ENCODE peak calls at places on chromosome 2, in ten cellular contexts. T is foreskin fibroblast, H is right atrium auricular region, W is AG04450, Q is brain microvascular endothelial cell, C is kidney, I is lower lobe of right lung, E is ovary, N is fibroblast of pulmonary artery, Z is PC-3. O is an unnamed sample.

GRCh38 chr2:88626171-88627054 is 851 bp downstream of the EIF2AK3 start:
- DNase-seq in T (no peak), N (no peak), W (no peak), C (peak), I (peak), E (peak), Q (no peak), Z (peak), H (no peak), O (peak)

GRCh38 chr2:172889767-172890430 is 154.3 kb downstream of the RAPGEF4 start:
- DNase-seq in W (no peak), Z (no peak), C (no peak), T (no peak), H (no peak), E (no peak), N (no peak), I (no peak), Q (no peak), O (no peak)

GRCh38 chr2:127079358-127079920 is 27.5 kb downstream of the BIN1 start:
- DNase-seq in I (no peak), E (no peak), H (no peak), Q (no peak), T (no peak), W (no peak), N (no peak), C (no peak), Z (no peak), O (no peak)

GRCh38 chr2:16218651-16219050 is 278.3 kb downstream of the MYCN start:
- DNase-seq in H (no peak), Z (no peak), W (no peak), T (no peak), N (no peak), I (no peak), C (no peak), E (no peak), Q (no peak), O (no peak)

GRCh38 chr2:128371248-128371630 is 52.6 kb upstream of the HS6ST1 start:
- DNase-seq in H (no peak), T (no peak), N (no peak), E (no peak), I (no peak), Q (no peak), C (peak), Z (no peak), W (no peak), O (no peak)

GRCh38 chr2:236240228-236240990 is 23.8 kb downstream of the ASB18 start:
- DNase-seq in Z (no peak), T (no peak), N (no peak), H (no peak), I (no peak), Q (peak), W (no peak), E (no peak), C (no peak), O (no peak)

GRCh38 chr2:91477731-91478672 is 2786.5 kb downstream of the RPIA start:
- DNase-seq in C (peak), Q (no peak), W (no peak), I (peak), H (peak), Z (peak), E (peak), T (no peak), N (no peak), O (peak)

GRCh38 chr2:64019975-64020281 is 700 bp upstream of the VPS54 start:
- DNase-seq in E (no peak), C (no peak), W (no peak), H (no peak), Z (peak), T (no peak), I (no peak), Q (no peak), N (no peak), O (no peak)

GRCh38 chr2:54559593-54560145 is 103.5 kb downstream of the SPTBN1 start:
- DNase-seq in Z (peak), T (peak), Q (peak), I (no peak), H (peak), W (no peak), C (no peak), N (peak), E (no peak), O (peak)

GRCh38 chr2:199019898-199020507 is 437.7 kb downstream of the SATB2 start:
- DNase-seq in I (no peak), C (no peak), N (peak), Z (peak), H (no peak), E (no peak), W (peak), T (peak), Q (peak), O (peak)

GRCh38 chr2:136305517-136306192 is 187.7 kb upstream of the CXCR4 start:
- DNase-seq in T (no peak), W (no peak), C (no peak), E (no peak), H (no peak), N (no peak), Q (no peak), I (no peak), Z (no peak), O (no peak)

GRCh38 chr2:215435261-215435808 is 533 bp downstream of the FN1 start:
- DNase-seq in N (peak), Q (no peak), H (no peak), E (no peak), T (no peak), Z (peak), I (peak), W (no peak), C (peak), O (no peak)

GRCh38 chr2:120914839-120915521 is 179.3 kb downstream of the GLI2 start:
- DNase-seq in H (peak), E (peak), W (peak), I (peak), C (peak), Q (peak), T (peak), N (peak), Z (peak), O (peak)

GRCh38 chr2:196459539-196459938 is 180.0 kb upstream of the CCDC150 start:
- DNase-seq in E (no peak), H (no peak), C (no peak), I (no peak), W (no peak), Z (peak), Q (peak), T (no peak), N (peak), O (peak)

GRCh38 chr2:176687350-176687749 is 418.1 kb downstream of the MTX2 start:
- DNase-seq in Z (no peak), C (no peak), T (no peak), E (no peak), H (no peak), Q (no peak), I (no peak), W (no peak), N (no peak), O (no peak)

GRCh38 chr2:137183206-137183605 is 417.9 kb downstream of the THSD7B start:
- DNase-seq in C (no peak), H (no peak), I (no peak), T (no peak), W (no peak), Z (no peak), Q (no peak), N (no peak), E (no peak), O (no peak)

GRCh38 chr2:152598975-152599724 is 118.1 kb downstream of the PRPF40A start:
- DNase-seq in N (no peak), T (peak), W (no peak), E (no peak), Z (peak), C (no peak), Q (no peak), H (no peak), I (no peak), O (no peak)

GRCh38 chr2:127841466-127842178 is 16.3 kb downstream of the POLR2D start:
- DNase-seq in N (no peak), Q (no peak), E (no peak), W (no peak), T (no peak), I (no peak), H (no peak), Z (no peak), C (no peak), O (no peak)

GRCh38 chr2:120589782-120590608 is 145.7 kb upstream of the GLI2 start:
- DNase-seq in H (no peak), C (peak), Z (peak), Q (peak), E (no peak), W (peak), T (peak), N (peak), I (no peak), O (peak)

GRCh38 chr2:189249171-189249570 is 69.6 kb upstream of the COL5A2 start:
- DNase-seq in W (peak), Q (no peak), I (no peak), H (no peak), E (no peak), N (peak), Z (peak), C (no peak), T (peak), O (peak)

GRCh38 chr2:49251766-49252165 is 97.5 kb upstream of the FSHR start:
- DNase-seq in E (no peak), T (peak), Z (no peak), Q (peak), H (no peak), C (no peak), W (peak), I (no peak), N (peak), O (peak)

GRCh38 chr2:144128104-144128746 is 391.7 kb downstream of the ZEB2 start:
- DNase-seq in T (no peak), W (no peak), N (no peak), Q (no peak), H (no peak), Z (no peak), I (no peak), C (no peak), E (no peak), O (no peak)

GRCh38 chr2:33660416-33661118 is 61.5 kb upstream of the FAM98A start:
- DNase-seq in H (no peak), I (no peak), T (no peak), W (no peak), N (no peak), Z (peak), Q (no peak), C (no peak), E (no peak), O (no peak)

GRCh38 chr2:8481463-8482009 is 200.3 kb upstream of the ID2 start:
- DNase-seq in E (peak), C (no peak), Z (peak), I (no peak), W (no peak), H (no peak), N (no peak), T (no peak), Q (no peak), O (no peak)

GRCh38 chr2:100957971-100958653 is 44.0 kb upstream of the RPL31 start:
- DNase-seq in C (no peak), Q (no peak), W (peak), Z (peak), E (no peak), N (peak), I (no peak), T (peak), H (peak), O (peak)

GRCh38 chr2:240134956-240135520 is 1.1 kb downstream of the COPS9 start:
- DNase-seq in N (no peak), C (peak), H (no peak), Q (no peak), I (peak), Z (no peak), E (no peak), T (no peak), W (no peak), O (no peak)

GRCh38 chr2:240646061-240646899 is 21.0 kb downstream of the GPR35 start:
- DNase-seq in H (peak), W (no peak), T (no peak), I (no peak), N (no peak), C (peak), Q (no peak), Z (no peak), E (no peak), O (no peak)

GRCh38 chr2:215136669-215137328 is 1.6 kb downstream of the ABCA12 start:
- DNase-seq in Z (peak), W (no peak), N (peak), I (no peak), C (no peak), E (no peak), T (no peak), H (no peak), Q (peak), O (peak)

GRCh38 chr2:97731274-97732050 is 18.1 kb downstream of the ZAP70 start:
- DNase-seq in T (no peak), H (no peak), N (no peak), W (no peak), E (no peak), I (no peak), Z (no peak), C (no peak), Q (no peak), O (no peak)

GRCh38 chr2:75053484-75054112 is 95.2 kb downstream of the POLE4 start:
- DNase-seq in H (no peak), Q (peak), C (no peak), I (no peak), N (peak), E (no peak), T (no peak), Z (peak), W (no peak), O (peak)

GRCh38 chr2:30358822-30359221 is 88.2 kb upstream of the LCLAT1 start:
- DNase-seq in E (no peak), W (no peak), N (no peak), C (no peak), T (no peak), I (no peak), Z (no peak), Q (no peak), H (no peak), O (no peak)

GRCh38 chr2:196170202-196170680 is 1.1 kb downstream of the STK17B start:
- DNase-seq in C (no peak), H (no peak), N (peak), W (peak), Q (peak), E (no peak), I (peak), Z (peak), T (no peak), O (peak)

GRCh38 chr2:8388779-8389178 is 293.1 kb upstream of the ID2 start:
- DNase-seq in E (no peak), I (no peak), C (no peak), T (no peak), N (no peak), Z (no peak), H (no peak), W (no peak), Q (no peak), O (no peak)

GRCh38 chr2:207315131-207315530 is 149.4 kb upstream of the KLF7 start:
- DNase-seq in N (peak), I (no peak), Z (peak), Q (no peak), E (no peak), W (no peak), H (no peak), T (no peak), C (no peak), O (peak)

GRCh38 chr2:207312006-207312356 is 146.2 kb upstream of the KLF7 start:
- DNase-seq in E (no peak), H (no peak), Z (no peak), N (no peak), Q (no peak), W (no peak), I (no peak), C (no peak), T (no peak), O (no peak)

GRCh38 chr2:207308519-207309224 is 142.9 kb upstream of the KLF7 start:
- DNase-seq in Q (no peak), W (no peak), Z (no peak), E (no peak), N (peak), T (no peak), I (no peak), H (no peak), C (no peak), O (no peak)

GRCh38 chr2:207313947-207314346 is 148.2 kb upstream of the KLF7 start:
- DNase-seq in Q (no peak), W (no peak), E (no peak), N (no peak), H (no peak), T (no peak), C (no peak), Z (no peak), I (no peak), O (no peak)

GRCh38 chr2:207311316-207312005 is 145.7 kb upstream of the KLF7 start:
- DNase-seq in W (peak), I (peak), C (no peak), E (no peak), N (peak), Z (peak), Q (peak), H (peak), T (peak), O (peak)
- TF ChIP-seq CTCF in W (peak), I (peak), C (no peak), E (no peak), N (peak), Z (peak), Q (peak), H (no peak), T (peak), O (peak)

GRCh38 chr2:231785413-231785812 is 832 bp upstream of the COPS7B start:
- DNase-seq in W (no peak), Z (no peak), E (no peak), C (no peak), I (no peak), H (no peak), Q (no peak), N (no peak), T (no peak), O (no peak)
- H3K4me3 ChIP-seq in W (no peak), Z (peak), E (no peak), C (no peak), I (no peak), H (no peak), Q (no peak), N (no peak), T (no peak), O (no peak)

GRCh38 chr2:42117923-42118758 is 51.0 kb upstream of the EML4 start:
- DNase-seq in C (no peak), W (no peak), E (no peak), T (peak), Z (peak), Q (peak), I (no peak), H (no peak), N (peak), O (peak)
- TF ChIP-seq CTCF in C (no peak), W (no peak), E (no peak), T (no peak), Z (no peak), Q (no peak), I (no peak), H (no peak), N (no peak), O (no peak)

GRCh38 chr2:37982147-37982582 is 57.1 kb downstream of the RMDN2 start:
- DNase-seq in N (peak), C (no peak), T (peak), H (peak), I (peak), E (peak), Q (peak), W (no peak), Z (peak), O (peak)
- H3K4me3 ChIP-seq in N (peak), C (peak), T (no peak), H (peak), I (peak), E (peak), Q (peak), W (no peak), Z (no peak), O (no peak)

GRCh38 chr2:218322756-218323525 is 30.6 kb upstream of the TMBIM1 start:
- DNase-seq in I (peak), Z (peak), E (peak), T (peak), C (peak), N (peak), Q (peak), W (peak), H (peak), O (peak)
- TF ChIP-seq CTCF in I (no peak), Z (no peak), E (no peak), T (no peak), C (no peak), N (no peak), Q (no peak), W (no peak), H (no peak), O (no peak)

GRCh38 chr2:104432401-104432800 is 421.5 kb upstream of the POU3F3 start:
- DNase-seq in E (no peak), Q (no peak), Z (no peak), W (no peak), I (no peak), C (no peak), H (no peak), N (no peak), T (no peak), O (no peak)
- H3K4me3 ChIP-seq in E (no peak), Q (no peak), Z (no peak), W (no peak), I (no peak), C (no peak), H (no peak), N (no peak), T (no peak), O (no peak)

GRCh38 chr2:226355600-226355999 is 444.0 kb downstream of the IRS1 start:
- DNase-seq in Q (no peak), T (no peak), E (no peak), H (no peak), I (no peak), N (no peak), C (no peak), Z (no peak), W (no peak), O (no peak)
- TF ChIP-seq CTCF in Q (no peak), T (no peak), E (no peak), H (no peak), I (no peak), N (no peak), C (no peak), Z (no peak), W (no peak), O (no peak)

GRCh38 chr2:167271941-167272340 is 383.7 kb downstream of the XIRP2 start:
- DNase-seq in N (no peak), Z (peak), E (no peak), H (no peak), I (no peak), C (no peak), W (no peak), T (no peak), Q (peak), O (peak)

GRCh38 chr2:167279810-167280209 is 391.5 kb downstream of the XIRP2 start:
- DNase-seq in H (no peak), W (no peak), E (no peak), Z (no peak), T (no peak), C (no peak), Q (no peak), I (no peak), N (no peak), O (no peak)

GRCh38 chr2:167275066-167275465 is 386.8 kb downstream of the XIRP2 start:
- DNase-seq in E (no peak), T (no peak), Z (no peak), W (no peak), C (no peak), H (no peak), N (no peak), I (no peak), Q (no peak), O (no peak)
- H3K4me3 ChIP-seq in E (no peak), T (no peak), Z (no peak), W (no peak), C (no peak), H (no peak), N (no peak), I (no peak), Q (no peak), O (no peak)

DNA sequence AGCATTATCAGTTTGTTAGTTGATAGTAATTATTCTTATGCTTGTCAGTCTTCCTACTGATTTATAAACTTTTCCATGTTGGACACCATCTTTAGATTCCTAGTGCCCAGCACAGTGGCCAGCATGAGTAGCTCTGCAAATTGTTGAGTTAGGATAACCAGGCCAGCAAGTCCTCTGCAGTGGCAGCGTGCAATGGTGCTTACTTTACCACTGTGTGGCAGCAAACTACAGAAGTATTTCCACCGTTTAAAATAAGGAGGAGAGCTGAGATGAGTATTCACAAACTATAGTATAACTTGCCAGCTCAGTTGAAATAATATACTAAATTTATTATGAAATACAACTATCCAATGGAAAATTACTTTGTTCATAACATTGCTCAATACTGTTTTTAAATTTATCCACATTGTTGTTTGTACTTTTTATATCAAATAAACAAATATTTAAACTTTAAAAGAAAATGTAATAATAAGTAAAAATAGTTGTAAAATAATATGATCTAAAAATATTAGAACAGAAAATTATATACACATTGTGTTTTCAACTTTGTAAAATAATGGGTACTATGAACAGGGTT is 9.3 kb upstream of the THADA start:
- DNase-seq in T (peak), H (no peak), N (peak), Z (peak), W (no peak), E (peak), C (no peak), Q (peak), I (no peak), O (peak)
- TF ChIP-seq CTCF in T (peak), H (no peak), N (peak), Z (peak), W (peak), E (no peak), C (peak), Q (peak), I (peak), O (peak)

GRCh38 chr2:36960773-36961172 is 5.6 kb downstream of the STRN start:
- DNase-seq in Z (no peak), W (no peak), E (no peak), T (no peak), Q (no peak), I (no peak), C (no peak), H (no peak), N (no peak), O (no peak)

GRCh38 chr2:36963734-36964133 is 2.6 kb downstream of the STRN start:
- DNase-seq in W (no peak), H (no peak), Z (no peak), E (no peak), C (no peak), Q (no peak), I (no peak), T (no peak), N (no peak), O (no peak)

GRCh38 chr2:36964496-36965058 is 1.8 kb downstream of the STRN start:
- DNase-seq in C (no peak), I (no peak), N (peak), W (no peak), Q (no peak), T (no peak), H (no peak), Z (no peak), E (no peak), O (no peak)

GRCh38 chr2:36965196-36965595 is 1.1 kb downstream of the STRN start:
- DNase-seq in N (peak), Q (no peak), W (no peak), T (no peak), E (no peak), H (no peak), Z (no peak), C (no peak), I (no peak), O (peak)

GRCh38 chr2:36963106-36963505 is 3.2 kb downstream of the STRN start:
- DNase-seq in H (no peak), T (no peak), I (no peak), Z (peak), N (no peak), E (no peak), Q (no peak), W (no peak), C (no peak), O (no peak)
- H3K4me3 ChIP-seq in H (no peak), T (no peak), I (no peak), Z (no peak), N (no peak), E (no peak), Q (no peak), W (no peak), C (no peak), O (no peak)

O was measured in astrocyte of the spinal cord.